ENCODE peak calls at places on chromosomes 13 and 19, in four cellular contexts. K is IMR-90, X is kidney epithelial cell, Q is thoracic aorta. B is an unnamed sample.

GRCh38 chr19:35868823-35869326 is 501 bp downstream of the APLP1 start:
- DNase-seq in K (no peak), Q (no peak), X (no peak), B (no peak)

GRCh38 chr13:106535552-106536243 is at the start of gene EFNB2:
- DNase-seq in Q (no peak), X (peak), K (peak), B (peak)

GRCh38 chr19:16896098-16896912 is 7.5 kb downstream of the F2RL3 start:
- DNase-seq in Q (no peak), X (no peak), K (no peak), B (no peak)

GRCh38 chr19:4606921-4607678 is 32.2 kb upstream of the TNFAIP8L1 start:
- DNase-seq in K (no peak), Q (no peak), X (no peak), B (peak)

GRCh38 chr13:110297011-110297410 is 9.9 kb downstream of the COL4A1 start:
- DNase-seq in X (no peak), K (no peak), Q (no peak), B (no peak)

GRCh38 chr13:50365683-50366391 is 350.6 kb downstream of the KCNRG start:
- DNase-seq in X (peak), K (no peak), Q (no peak), B (peak)

GRCh38 chr19:17325881-17326594 is 8.6 kb downstream of the ANO8 start:
- DNase-seq in X (no peak), K (no peak), Q (peak), B (no peak)

GRCh38 chr19:37779139-37780035 is at the start of gene ZNF573:
- DNase-seq in K (peak), X (peak), Q (peak), B (peak)

GRCh38 chr19:32581704-32582164 is 744 bp downstream of the PDCD5 start:
- DNase-seq in Q (no peak), K (peak), X (peak), B (peak)

GRCh38 chr13:45422731-45423130 is 4.6 kb upstream of the SLC25A30 start:
- DNase-seq in K (no peak), X (no peak), Q (no peak), B (no peak)

GRCh38 chr13:106241974-106242373 is 293.5 kb downstream of the EFNB2 start:
- DNase-seq in Q (no peak), K (peak), X (no peak), B (no peak)

GRCh38 chr19:19444694-19445155 is 39.2 kb downstream of the GATAD2A start:
- DNase-seq in Q (no peak), K (peak), X (no peak), B (peak)

DNA sequence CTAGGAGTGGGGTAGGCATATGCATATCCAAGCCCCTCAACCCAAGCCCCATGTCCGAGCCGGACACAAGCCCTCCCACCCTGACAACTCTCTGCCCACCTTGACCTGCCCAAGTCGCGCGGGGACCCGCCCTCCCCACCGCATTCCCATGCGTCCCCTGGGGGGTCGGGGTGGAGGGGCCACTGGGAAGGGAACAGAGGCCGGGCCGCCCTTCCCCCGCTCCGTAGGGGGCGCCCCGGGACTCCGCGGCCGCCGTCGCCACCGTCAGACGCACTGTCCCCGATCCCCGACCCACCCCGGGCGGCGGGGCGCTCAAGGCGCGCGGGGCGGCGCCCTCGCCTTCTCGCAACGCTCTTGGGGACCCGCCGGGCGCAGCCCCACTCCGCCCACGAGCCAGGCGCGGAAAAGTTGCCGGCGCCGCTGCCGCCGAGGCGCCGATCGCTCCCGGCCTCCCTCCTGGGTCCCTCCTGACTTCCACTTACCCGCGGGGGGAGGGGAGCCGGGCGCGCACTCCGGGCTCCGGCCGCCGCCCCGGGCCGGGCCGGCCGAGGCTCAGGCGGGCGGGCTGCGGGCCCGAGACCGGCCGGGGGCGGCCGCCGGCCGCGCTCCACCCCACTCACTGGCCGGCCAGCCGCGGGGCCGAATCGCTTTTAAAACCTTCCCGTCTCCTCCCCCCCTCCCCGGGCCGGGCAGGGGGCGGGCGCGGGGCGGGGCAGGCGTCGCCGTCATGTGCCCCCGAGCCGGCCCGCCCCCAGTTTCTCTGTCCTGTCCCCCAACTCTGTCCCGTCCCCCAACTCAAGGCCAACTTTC is 34.4 kb upstream of the NANOS3 start:
- DNase-seq in Q (peak), K (peak), X (no peak), B (peak)
- TF ChIP-seq CTCF in Q (no peak), K (no peak), X (no peak), B (no peak)

GRCh38 chr13:113018676-113019465 is 49.9 kb downstream of the MCF2L start:
- DNase-seq in Q (no peak), K (no peak), X (no peak), B (no peak)

GRCh38 chr13:113014752-113015745 is 46.0 kb downstream of the MCF2L start:
- DNase-seq in X (no peak), Q (no peak), K (no peak), B (no peak)

GRCh38 chr13:113016526-113017295 is 47.7 kb downstream of the MCF2L start:
- DNase-seq in K (no peak), Q (no peak), X (no peak), B (no peak)

GRCh38 chr13:113015826-113016525 is 47.0 kb downstream of the MCF2L start:
- DNase-seq in K (no peak), X (no peak), Q (no peak), B (no peak)

GRCh38 chr13:113017506-113018215 is 48.6 kb downstream of the MCF2L start:
- DNase-seq in K (no peak), Q (no peak), X (no peak), B (no peak)
- TF ChIP-seq CTCF in K (no peak), Q (no peak), X (no peak), B (no peak)

DNA sequence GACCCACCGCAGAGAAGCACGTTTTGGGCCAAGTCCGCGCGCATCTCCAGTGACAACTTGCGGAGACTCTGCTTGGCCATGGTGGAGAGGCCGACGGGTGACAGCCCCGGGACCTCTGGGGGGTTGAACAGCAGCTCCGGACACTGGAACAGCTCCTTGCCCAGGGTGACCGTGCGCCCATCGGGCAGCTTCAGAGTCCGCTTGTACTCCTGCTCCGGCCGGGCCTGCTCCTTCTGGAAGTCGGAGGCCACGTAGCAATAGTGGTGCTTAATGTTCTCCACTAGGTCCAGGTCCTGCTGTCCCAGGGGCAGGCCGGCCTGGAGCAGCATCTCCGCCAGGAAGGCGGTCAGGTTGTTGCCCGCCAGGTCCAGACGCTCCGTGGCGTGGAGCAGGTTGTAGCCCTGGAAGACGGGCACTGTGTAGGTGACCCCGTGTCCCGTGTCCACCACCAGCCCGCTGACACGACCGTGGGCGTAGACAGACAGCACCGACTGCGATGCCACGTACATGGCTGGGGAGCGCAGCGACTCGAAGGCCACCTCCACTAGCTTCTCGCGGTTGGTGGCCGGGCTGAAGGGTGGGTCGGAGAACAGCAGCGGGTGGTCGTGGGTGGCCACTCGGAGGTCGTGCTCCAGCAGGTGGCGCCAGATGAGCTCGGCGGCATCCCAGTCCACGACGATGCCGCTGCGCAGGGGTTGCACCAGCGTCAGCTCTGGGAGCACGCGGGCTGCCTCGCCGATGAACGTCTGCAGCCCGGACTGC is 743 bp downstream of the ACTL9 start:
- DNase-seq in Q (no peak), K (no peak), X (no peak), B (no peak)
- TF ChIP-seq CTCF in Q (no peak), K (no peak), X (no peak), B (no peak)

DNA sequence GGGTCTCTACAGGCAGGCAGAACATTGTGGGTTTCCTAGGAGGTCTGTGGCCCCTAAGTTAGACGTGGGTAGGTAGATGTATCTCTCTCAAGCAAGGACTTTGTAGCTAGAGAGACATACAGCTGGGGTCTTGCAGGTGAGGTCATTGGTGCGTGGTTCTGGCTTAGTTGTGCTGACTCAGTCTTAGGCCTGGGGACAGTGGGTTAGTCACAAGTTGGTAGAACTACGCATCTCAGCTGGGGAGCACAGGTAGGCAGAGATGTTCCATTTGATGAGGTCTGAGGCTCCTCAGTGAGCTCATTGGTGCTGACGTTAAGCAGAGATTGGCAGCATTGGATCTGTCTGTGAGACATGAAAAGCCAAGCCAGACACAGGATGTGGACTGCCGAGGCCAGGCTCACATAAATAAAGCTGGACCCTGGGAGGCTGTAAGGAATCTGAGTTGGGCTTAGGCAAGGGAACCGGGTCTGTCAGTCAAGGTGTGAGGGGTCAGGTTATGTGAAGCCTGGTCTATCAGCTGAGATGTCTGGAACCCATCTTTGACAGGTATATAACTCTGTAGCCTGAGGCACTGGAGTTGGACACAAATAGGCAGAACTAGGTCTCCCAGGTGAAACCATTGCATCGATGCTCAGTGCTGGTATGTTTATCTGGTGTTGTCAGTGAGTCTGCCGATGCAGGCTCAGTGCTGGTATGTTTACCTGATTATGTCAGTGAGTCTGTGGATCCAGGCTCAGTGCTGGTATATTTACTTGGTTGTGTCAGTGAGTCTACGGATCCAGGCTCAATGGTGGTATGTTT is 17.4 kb upstream of the PDCD2L start:
- DNase-seq in Q (no peak), X (no peak), K (no peak), B (no peak)
- TF ChIP-seq CTCF in Q (no peak), X (no peak), K (no peak), B (no peak)

GRCh38 chr19:53947624-53948023 is 15.1 kb upstream of the CACNG8 start:
- DNase-seq in K (no peak), X (no peak), Q (no peak), B (no peak)
- TF ChIP-seq CTCF in K (no peak), X (no peak), Q (no peak), B (no peak)

GRCh38 chr19:7258840-7259395 is 35.3 kb downstream of the INSR start:
- DNase-seq in X (no peak), Q (no peak), K (no peak), B (no peak)

GRCh38 chr19:7255631-7256030 is 38.6 kb downstream of the INSR start:
- DNase-seq in Q (no peak), K (no peak), X (no peak), B (no peak)

GRCh38 chr19:7260161-7260560 is 34.1 kb downstream of the INSR start:
- DNase-seq in X (no peak), Q (no peak), K (no peak), B (no peak)

GRCh38 chr19:7257148-7258041 is 36.8 kb downstream of the INSR start:
- DNase-seq in X (peak), K (peak), Q (peak), B (peak)

GRCh38 chr19:7258042-7258839 is 36.0 kb downstream of the INSR start:
- DNase-seq in K (no peak), X (no peak), Q (no peak), B (no peak)
- TF ChIP-seq CTCF in K (no peak), X (no peak), Q (no peak), B (no peak)

GRCh38 chr13:105213512-105213911 is 1322.0 kb downstream of the EFNB2 start:
- DNase-seq in X (no peak), Q (no peak), K (no peak), B (no peak)
- TF ChIP-seq CTCF in X (no peak), Q (no peak), K (no peak), B (no peak)

GRCh38 chr13:113291997-113292862 is 4.8 kb upstream of the LAMP1 start:
- DNase-seq in Q (no peak), K (peak), X (no peak), B (peak)
- TF ChIP-seq CTCF in Q (no peak), K (no peak), X (no peak), B (no peak)

GRCh38 chr13:28954810-28955209 is 134.7 kb downstream of the MTUS2 start:
- DNase-seq in Q (no peak), K (no peak), X (no peak), B (no peak)

GRCh38 chr13:28955264-28955966 is 135.3 kb downstream of the MTUS2 start:
- DNase-seq in X (no peak), K (no peak), Q (no peak), B (no peak)

GRCh38 chr13:28958018-28958417 is 137.9 kb downstream of the MTUS2 start:
- DNase-seq in K (no peak), X (no peak), Q (no peak), B (no peak)

GRCh38 chr13:28953714-28954113 is 133.6 kb downstream of the MTUS2 start:
- DNase-seq in K (no peak), X (no peak), Q (no peak), B (no peak)
- TF ChIP-seq CTCF in K (no peak), X (no peak), Q (no peak), B (no peak)

DNA sequence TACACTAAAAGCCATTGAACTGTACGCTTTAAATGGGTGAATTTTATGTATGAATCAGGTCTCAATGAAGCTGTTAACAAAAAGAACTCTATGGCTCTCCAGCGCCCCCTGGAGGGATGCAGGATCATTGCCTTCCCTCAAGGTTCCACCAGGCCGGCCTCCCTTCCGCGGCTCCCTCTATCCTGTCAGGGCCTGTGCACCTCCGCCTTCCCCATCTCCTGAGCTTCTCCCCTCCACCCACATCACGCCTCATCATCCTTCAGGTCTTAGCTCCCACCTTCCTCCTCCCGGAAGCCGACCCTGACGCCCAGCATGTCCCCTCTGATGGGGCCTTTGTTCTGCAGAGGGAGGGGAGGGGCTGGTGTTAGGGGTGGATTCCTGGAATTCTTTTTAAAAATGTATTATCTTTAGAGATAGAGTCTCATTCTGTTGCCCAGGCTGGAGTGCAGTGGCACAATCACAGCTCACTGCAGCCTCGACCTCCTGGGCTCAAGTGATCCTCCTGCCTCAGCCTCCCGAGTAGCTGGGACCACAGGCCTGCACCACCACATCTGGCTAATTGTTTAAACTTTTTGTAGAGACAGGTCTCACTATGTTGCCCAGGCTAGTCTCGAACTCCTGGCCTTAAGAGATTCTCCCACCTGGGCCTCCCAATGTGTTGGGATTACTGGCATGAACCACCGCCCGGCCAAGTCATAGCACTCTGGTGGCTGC is 27.7 kb downstream of the MEIS3 start:
- DNase-seq in K (peak), X (peak), Q (no peak), B (peak)
- TF ChIP-seq CTCF in K (peak), X (peak), Q (peak), B (peak)